ENCODE peak calls at places on chromosomes 2 and 18, in six cellular contexts. L, C, P, V, N and X are unnamed samples.

GRCh38 chr2:150228936-150229335 is 258.5 kb downstream of the RND3 start:
- DNase-seq in C (no peak), N (no peak), P (no peak), L (no peak), V (no peak), X (no peak)

GRCh38 chr2:167551411-167551810 is 663.1 kb downstream of the XIRP2 start:
- DNase-seq in L (no peak), N (no peak), V (no peak), C (no peak), P (no peak), X (no peak)

GRCh38 chr18:25516747-25517498 is 165.0 kb upstream of the ZNF521 start:
- DNase-seq in P (no peak), C (peak), L (no peak), V (no peak), N (no peak), X (no peak)

GRCh38 chr2:137964066-137964858 is at the start of gene HNMT:
- DNase-seq in C (no peak), N (no peak), P (no peak), L (no peak), V (peak), X (no peak)

GRCh38 chr2:9347411-9347853 is 75.9 kb downstream of the ITGB1BP1 start:
- DNase-seq in N (no peak), L (no peak), C (no peak), P (no peak), V (no peak), X (no peak)

GRCh38 chr2:205245652-205246051 is 436.6 kb upstream of the NRP2 start:
- DNase-seq in N (no peak), C (no peak), L (no peak), P (no peak), V (no peak), X (no peak)

GRCh38 chr2:241217320-241218031 is 29.0 kb downstream of the ANO7 start:
- DNase-seq in P (no peak), C (no peak), V (peak), N (peak), L (no peak), X (no peak)

GRCh38 chr2:222193328-222194008 is 105.3 kb downstream of the PAX3 start:
- DNase-seq in L (no peak), P (no peak), V (no peak), C (no peak), N (no peak), X (no peak)

GRCh38 chr2:138994502-138994901 is 214.3 kb upstream of the NXPH2 start:
- DNase-seq in C (no peak), V (no peak), P (no peak), N (no peak), L (no peak), X (no peak)

GRCh38 chr18:55494441-55494840 is 93.6 kb downstream of the TCF4 start:
- DNase-seq in C (no peak), P (no peak), N (no peak), L (no peak), V (no peak), X (no peak)

GRCh38 chr2:111940333-111940902 is 42.0 kb downstream of the MERTK start:
- DNase-seq in P (no peak), L (no peak), V (no peak), C (no peak), N (no peak), X (no peak)